ENCODE peak calls at places on chromosomes 6 and 20, in six cellular contexts. W is pulmonary artery endothelial cell, M is NCI-H510A, O is posterior cingulate gyrus, Z is choroid plexus epithelial cell, E is LHCN-M2. Y is an unnamed sample.

GRCh38 chr6:168649209-168649608 is 208.2 kb downstream of the SMOC2 start:
- DNase-seq in W (no peak), M (no peak), O (no peak), Z (no peak), E (no peak), Y (no peak)

GRCh38 chr6:73521351-73522254 is 771 bp upstream of the EEF1A1 start:
- DNase-seq in W (peak; percentile 44), M (peak; percentile 67), O (peak; percentile 94), Z (peak; percentile 89), E (peak; percentile 85), Y (peak; percentile 78)

GRCh38 chr20:47217482-47218446 is 138.7 kb downstream of the ZMYND8 start:
- DNase-seq in W (no peak), M (no peak), O (peak; percentile 22), Z (no peak), E (no peak), Y (no peak)

GRCh38 chr20:5509803-5510202 is 193.0 kb upstream of the PROKR2 start:
- DNase-seq in W (no peak), M (no peak), O (no peak), Z (no peak), E (no peak), Y (no peak)

GRCh38 chr6:147310511-147310910 is 106.3 kb downstream of the STXBP5 start:
- DNase-seq in W (no peak), M (no peak), O (no peak), Z (no peak), E (no peak), Y (no peak)

GRCh38 chr6:96631248-96631647 is 68.3 kb downstream of the FHL5 start:
- DNase-seq in W (no peak), M (no peak), O (no peak), Z (peak; percentile 6), E (no peak), Y (peak; percentile 18)

GRCh38 chr20:47346172-47346571 is 10.3 kb downstream of the ZMYND8 start:
- DNase-seq in W (no peak), M (no peak), O (no peak), Z (no peak), E (no peak), Y (no peak)

GRCh38 chr6:161418458-161418945 is 144.6 kb upstream of the AGPAT4 start:
- DNase-seq in W (peak; percentile 11), M (no peak), O (no peak), Z (peak; percentile 97), E (peak; percentile 91), Y (peak; percentile 85)

GRCh38 chr6:35148167-35148741 is 7.1 kb upstream of the TCP11 start:
- DNase-seq in W (no peak), M (no peak), O (no peak), Z (no peak), E (peak; percentile 78), Y (peak; percentile 56)

GRCh38 chr6:26366504-26366903 is 1.5 kb downstream of the BTN3A2 start:
- DNase-seq in W (no peak), M (no peak), O (no peak), Z (peak; percentile 42), E (peak; percentile 70), Y (no peak)

GRCh38 chr6:170147832-170148708 is 142.8 kb downstream of the DLL1 start:
- DNase-seq in W (no peak), M (no peak), O (peak; percentile 91), Z (no peak), E (no peak), Y (no peak)

GRCh38 chr20:38872036-38872435 is 54.2 kb upstream of the FAM83D start:
- DNase-seq in W (no peak), M (no peak), O (no peak), Z (no peak), E (no peak), Y (no peak)

Y was measured in brain microvascular endothelial cell.